ENCODE peak calls at places on chromosomes 5 and 9, in seven cellular contexts. I is amniotic stem cell, F is body of pancreas, N is trophoblast cell, W is iPS DF 19.7, H is Ammon's horn, R is KG1. M is an unnamed sample.

GRCh38 chr5:126419102-126419501 is 4.1 kb upstream of the GRAMD2B start:
- DNase-seq in I (no peak), F (no peak), N (no peak), W (no peak), H (no peak), R (no peak), M (no peak)

GRCh38 chr9:127347831-127348699 is 48.9 kb upstream of the SLC2A8 start:
- DNase-seq in I (peak), F (peak), N (peak), W (no peak), H (peak), R (no peak), M (no peak)

GRCh38 chr9:88388203-88388885 is at the start of gene SPIN1:
- DNase-seq in I (peak), F (peak), N (peak), W (no peak), H (peak), R (peak), M (peak)

GRCh38 chr5:18433336-18433735 is 799.1 kb downstream of the TAF11L14 start:
- DNase-seq in I (no peak), F (no peak), N (no peak), W (no peak), H (no peak), R (no peak), M (no peak)

GRCh38 chr9:134554750-134555655 is 86.6 kb upstream of the COL5A1 start:
- DNase-seq in I (no peak), F (no peak), N (no peak), W (no peak), H (no peak), R (no peak), M (no peak)

GRCh38 chr9:134773842-134774241 is 106.8 kb upstream of the FCN2 start:
- DNase-seq in I (no peak), F (no peak), N (no peak), W (no peak), H (no peak), R (no peak), M (no peak)

GRCh38 chr9:101458955-101459631 is 23.5 kb upstream of the ALDOB start:
- DNase-seq in I (peak), F (peak), N (peak), W (peak), H (peak), R (peak), M (no peak)

GRCh38 chr9:33988219-33988890 is 60.3 kb downstream of the UBAP2 start:
- DNase-seq in I (no peak), F (no peak), N (no peak), W (no peak), H (no peak), R (no peak), M (no peak)

GRCh38 chr5:14223372-14223771 is 80.2 kb downstream of the TRIO start:
- DNase-seq in I (no peak), F (no peak), N (no peak), W (no peak), H (no peak), R (no peak), M (no peak)

GRCh38 chr5:142810891-142811290 is 40.7 kb downstream of the ARHGAP26 start:
- DNase-seq in I (no peak), F (no peak), N (no peak), W (no peak), H (peak), R (no peak), M (no peak)

M was measured in effector memory CD4-positive, alpha-beta T cell.